ENCODE peak calls at places on chromosomes 16 and 17, in seven cellular contexts. T is body of pancreas, O is AG10803, F is HL-60, C is neural crest cell, B is foreskin keratinocyte, M is AG09309. I is an unnamed sample.

GRCh38 chr16:50246299-50247122 is 19.8 kb upstream of the ADCY7 start:
- DNase-seq in T (no peak), O (no peak), F (no peak), C (peak; percentile 46), B (no peak), M (no peak), I (no peak)

GRCh38 chr16:13333336-13333735 is 431.9 kb downstream of the SHISA9 start:
- DNase-seq in T (no peak), O (no peak), F (no peak), C (no peak), B (no peak), M (no peak), I (no peak)

GRCh38 chr16:84641643-84642358 is 6.5 kb upstream of the KLHL36 start:
- DNase-seq in T (no peak), O (no peak), F (no peak), C (no peak), B (no peak), M (no peak), I (no peak)

GRCh38 chr17:32929288-32929574 is 1.3 kb downstream of the TMEM98 start:
- DNase-seq in T (no peak), O (peak; percentile 16), F (no peak), C (peak; percentile 27), B (no peak), M (no peak), I (no peak)

GRCh38 chr16:27491894-27492587 is 57.7 kb downstream of the GTF3C1 start:
- DNase-seq in T (no peak), O (no peak), F (no peak), C (no peak), B (no peak), M (no peak), I (no peak)

GRCh38 chr16:12208341-12209035 is 232.0 kb downstream of the SNX29 start:
- DNase-seq in T (no peak), O (peak; percentile 28), F (no peak), C (no peak), B (peak; percentile 75), M (no peak), I (no peak)

GRCh38 chr17:76224321-76224852 is 15.9 kb downstream of the RNF157 start:
- DNase-seq in T (no peak), O (no peak), F (no peak), C (no peak), B (no peak), M (no peak), I (no peak)

GRCh38 chr16:12463961-12464360 is 339.7 kb downstream of the CPPED1 start:
- DNase-seq in T (no peak), O (no peak), F (no peak), C (no peak), B (no peak), M (no peak), I (no peak)

GRCh38 chr16:11290102-11290893 is 9.2 kb upstream of the PRM1 start:
- DNase-seq in T (no peak), O (no peak), F (no peak), C (no peak), B (no peak), M (no peak), I (no peak)

DNA sequence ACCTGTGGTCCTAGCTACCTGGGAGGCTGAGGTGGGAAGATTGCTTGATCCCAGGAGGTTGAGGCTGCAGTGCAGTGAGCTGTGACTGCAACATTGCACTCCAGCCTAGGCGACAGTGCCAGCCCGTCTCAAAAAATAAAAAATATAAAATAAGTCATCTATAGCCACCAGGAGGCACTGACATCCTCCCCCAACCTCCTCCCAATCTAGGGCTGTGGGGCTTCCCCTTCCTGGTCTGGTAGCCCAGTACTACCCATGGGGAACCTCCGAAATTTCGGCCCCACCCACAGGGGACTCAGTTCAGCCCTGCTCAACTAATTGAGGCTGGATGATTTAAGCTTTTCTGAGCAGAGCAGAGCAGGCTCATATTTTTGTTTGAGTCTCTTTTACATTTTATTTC is 3.2 kb downstream of the ZSCAN10 start:
- DNase-seq in T (peak; percentile 47), O (no peak), F (peak; percentile 89), C (no peak), B (no peak), M (no peak), I (no peak)
- TF ChIP-seq CTCF in T (no peak), O (peak; percentile 29), F (no peak), C (peak; percentile 46), B (peak; percentile 58), M (peak; percentile 14), I (no peak)

GRCh38 chr17:39739020-39739884 is 1.5 kb downstream of the GRB7 start:
- DNase-seq in T (peak; percentile 94), O (peak; percentile 12), F (no peak), C (no peak), B (peak; percentile 91), M (no peak), I (no peak)
- TF ChIP-seq CTCF in T (no peak), O (no peak), F (no peak), C (no peak), B (no peak), M (no peak), I (no peak)

GRCh38 chr17:28906276-28907051 is 3.6 kb upstream of the DHRS13 start:
- DNase-seq in T (no peak), O (no peak), F (no peak), C (no peak), B (no peak), M (no peak), I (no peak)
- TF ChIP-seq CTCF in T (no peak), O (no peak), F (no peak), C (no peak), B (no peak), M (no peak), I (no peak)

GRCh38 chr16:86567701-86568571 is 1.3 kb downstream of the FOXC2 start:
- DNase-seq in T (no peak), O (peak; percentile 52), F (no peak), C (no peak), B (no peak), M (no peak), I (no peak)
- TF ChIP-seq CTCF in T (no peak), O (no peak), F (no peak), C (no peak), B (no peak), M (peak; percentile 7), I (no peak)

GRCh38 chr16:2770781-2771111 is 6.3 kb downstream of the ELOB start:
- DNase-seq in T (no peak), O (no peak), F (no peak), C (no peak), B (no peak), M (no peak), I (no peak)

GRCh38 chr16:2769675-2770056 is 7.4 kb downstream of the ELOB start:
- DNase-seq in T (no peak), O (peak; percentile 29), F (no peak), C (no peak), B (peak; percentile 56), M (no peak), I (no peak)

GRCh38 chr16:2771496-2772402 is 5.3 kb downstream of the ELOB start:
- DNase-seq in T (no peak), O (no peak), F (no peak), C (no peak), B (no peak), M (no peak), I (no peak)

GRCh38 chr16:2769100-2769529 is 8.0 kb downstream of the ELOB start:
- DNase-seq in T (no peak), O (no peak), F (no peak), C (no peak), B (no peak), M (no peak), I (no peak)

GRCh38 chr16:2770057-2770780 is 6.9 kb downstream of the ELOB start:
- DNase-seq in T (no peak), O (no peak), F (peak; percentile 40), C (no peak), B (no peak), M (no peak), I (no peak)
- TF ChIP-seq CTCF in T (no peak), O (no peak), F (no peak), C (no peak), B (peak; percentile 29), M (no peak), I (peak; percentile 7)

DNA sequence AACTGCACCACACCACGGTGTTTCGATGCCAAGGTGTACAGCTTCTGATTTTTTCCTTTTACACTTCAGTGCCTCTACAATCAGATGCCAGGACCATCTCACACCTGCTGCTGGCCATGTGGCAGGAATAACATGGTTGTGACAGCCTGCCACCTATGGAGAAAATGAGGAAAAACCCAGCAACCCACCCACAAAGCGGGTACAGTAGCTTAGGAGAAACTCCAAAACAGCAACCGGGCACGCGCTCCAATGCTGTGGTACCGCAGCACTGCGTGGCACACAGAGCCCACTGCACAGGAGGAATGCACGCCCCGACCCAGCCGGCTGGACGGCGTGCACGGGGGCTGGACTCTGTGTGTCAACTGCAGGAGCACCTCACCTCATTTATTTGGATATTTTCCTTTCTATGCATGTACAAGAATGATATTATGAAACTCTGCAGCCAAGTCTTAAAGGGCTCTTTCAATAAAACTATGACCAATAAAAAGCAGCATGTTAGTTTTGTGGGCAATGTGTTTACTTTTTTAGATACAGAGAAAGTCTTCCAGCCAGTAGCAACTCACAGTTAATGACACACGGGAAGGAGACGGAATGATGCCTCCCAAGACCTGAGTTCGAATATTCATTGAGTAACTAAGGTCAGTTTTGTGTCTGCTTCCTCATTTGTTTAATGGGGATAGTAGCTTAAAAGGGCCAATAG is 45.9 kb downstream of the MAP1LC3B start:
- DNase-seq in T (no peak), O (no peak), F (no peak), C (no peak), B (no peak), M (no peak), I (no peak)
- TF ChIP-seq CTCF in T (no peak), O (no peak), F (no peak), C (no peak), B (no peak), M (no peak), I (no peak)

DNA sequence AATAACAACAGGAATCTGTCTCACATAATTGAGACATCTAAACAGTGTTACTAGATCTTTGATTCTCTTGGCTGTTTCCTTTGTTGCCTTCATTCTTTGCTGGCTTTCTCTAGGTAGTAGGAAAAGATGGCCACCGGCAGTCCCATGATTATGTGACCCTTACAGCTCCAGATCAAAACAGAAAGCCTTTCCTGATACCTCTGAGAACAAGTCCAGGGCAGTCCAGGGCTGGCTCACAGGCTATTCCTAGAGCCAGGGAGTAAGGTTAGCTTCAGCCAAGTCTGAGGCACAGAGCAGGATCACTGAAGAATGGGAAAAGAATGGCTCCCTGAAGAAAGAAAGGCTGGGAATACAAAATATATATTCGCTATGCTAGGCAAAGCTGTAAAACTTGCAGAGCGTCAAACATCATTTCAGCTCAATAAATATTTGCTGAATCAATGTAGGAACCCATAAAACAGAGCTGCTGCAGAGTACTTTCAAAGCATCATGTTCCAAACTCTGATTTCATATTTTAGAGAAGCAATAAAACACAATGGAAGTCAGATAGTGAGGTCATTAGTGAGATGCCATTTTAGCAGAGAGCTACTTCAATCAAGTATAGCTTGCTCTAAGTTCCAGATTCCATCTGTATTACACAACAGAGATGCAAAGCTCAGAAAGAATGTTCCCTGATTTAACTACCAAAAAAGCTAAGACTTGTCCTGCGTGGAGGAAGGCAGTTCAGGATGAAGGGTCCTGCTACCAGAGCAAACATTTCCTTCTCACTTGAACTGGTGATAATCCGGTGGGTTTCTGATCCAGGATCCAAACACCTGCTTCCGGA is 23.4 kb downstream of the ADAT1 start:
- DNase-seq in T (no peak), O (peak; percentile 9), F (no peak), C (no peak), B (no peak), M (no peak), I (no peak)
- TF ChIP-seq CTCF in T (no peak), O (no peak), F (no peak), C (no peak), B (no peak), M (no peak), I (no peak)